ENCODE peak calls at places on chromosomes 13 and 19, in five cellular contexts. C, A, J, K and H are unnamed samples.

GRCh38 chr19:35256566-35256965 is 7.8 kb downstream of the LSR start:
- DNase-seq in K (no peak), A (no peak), C (no peak), J (no peak), H (no peak)

GRCh38 chr13:29991343-29991742 is 140.9 kb upstream of the UBL3 start:
- DNase-seq in J (no peak), K (no peak), C (no peak), A (no peak), H (no peak)

GRCh38 chr19:42396248-42396541 is 6.1 kb upstream of the CNFN start:
- DNase-seq in A (no peak), C (no peak), K (no peak), J (no peak), H (no peak)

GRCh38 chr13:32205426-32206096 is 109.6 kb downstream of the ZAR1L start:
- DNase-seq in J (no peak), K (no peak), A (no peak), C (no peak), H (no peak)

GRCh38 chr13:113938716-113939115 is 35.2 kb downstream of the C13orf46 start:
- DNase-seq in J (no peak), K (no peak), A (no peak), C (no peak), H (no peak)

GRCh38 chr19:48424694-48425219 is 21.0 kb upstream of the GRWD1 start:
- DNase-seq in J (no peak), C (no peak), A (no peak), K (peak), H (peak)

GRCh38 chr19:42473686-42474085 is 30.9 kb upstream of the CXCL17 start:
- DNase-seq in A (no peak), K (no peak), J (no peak), C (no peak), H (no peak)

GRCh38 chr13:21079206-21079605 is 17.8 kb upstream of the LATS2 start:
- DNase-seq in A (no peak), J (no peak), K (no peak), C (no peak), H (no peak)

GRCh38 chr19:56295531-56296455 is 18.8 kb downstream of the ZSCAN5A start:
- DNase-seq in J (no peak), A (no peak), C (no peak), K (no peak), H (no peak)

GRCh38 chr13:44694842-44695241 is 118.7 kb upstream of the TSC22D1 start:
- DNase-seq in A (peak), K (no peak), J (no peak), C (no peak), H (no peak)

GRCh38 chr13:95494082-95494681 is 58.3 kb upstream of the CLDN10 start:
- DNase-seq in K (peak), A (no peak), J (no peak), C (no peak), H (no peak)

GRCh38 chr13:66618702-66619101 is 611.4 kb downstream of the PCDH9 start:
- DNase-seq in A (no peak), K (peak), J (no peak), C (no peak), H (no peak)

GRCh38 chr19:34259367-34259865 is 5.1 kb downstream of the GARRE1 start:
- DNase-seq in J (no peak), C (no peak), K (no peak), A (no peak), H (no peak)

GRCh38 chr13:26377038-26377437 is 123.1 kb downstream of the CDK8 start:
- DNase-seq in C (no peak), J (no peak), A (no peak), K (peak), H (no peak)

GRCh38 chr19:8615813-8616596 is 5.5 kb upstream of the ADAMTS10 start:
- DNase-seq in A (peak), J (peak), C (peak), K (peak), H (no peak)

GRCh38 chr13:48393030-48393697 is 19.7 kb downstream of the LPAR6 start:
- DNase-seq in C (no peak), J (no peak), A (no peak), K (no peak), H (no peak)

GRCh38 chr19:29084266-29084665 is 128.7 kb downstream of the UQCRFS1 start:
- DNase-seq in J (no peak), K (peak), A (no peak), C (no peak), H (no peak)

GRCh38 chr19:35462476-35462953 is 14.5 kb downstream of the FFAR2 start:
- DNase-seq in J (no peak), K (no peak), A (no peak), C (no peak), H (no peak)

GRCh38 chr19:10018219-10018618 is 4.9 kb downstream of the RDH8 start:
- DNase-seq in K (no peak), A (no peak), C (no peak), J (no peak), H (no peak)

GRCh38 chr13:28624707-28625432 is 34.1 kb upstream of the POMP start:
- DNase-seq in K (no peak), C (no peak), J (no peak), A (no peak), H (no peak)

GRCh38 chr13:105598551-105598950 is 936.9 kb downstream of the EFNB2 start:
- DNase-seq in C (no peak), K (no peak), J (no peak), A (no peak), H (no peak)

GRCh38 chr13:39585219-39585618 is 17.8 kb downstream of the LHFPL6 start:
- DNase-seq in K (no peak), C (no peak), J (no peak), A (no peak), H (no peak)

GRCh38 chr13:81487151-81487550 is 1146.2 kb upstream of the SPRY2 start:
- DNase-seq in J (no peak), A (no peak), C (no peak), K (peak), H (no peak)

GRCh38 chr19:51163257-51163656 is 21.2 kb downstream of the SIGLEC7 start:
- DNase-seq in K (no peak), C (no peak), J (no peak), A (no peak), H (no peak)

GRCh38 chr13:55516610-55517009 is 1624.1 kb upstream of the PRR20A start:
- DNase-seq in C (no peak), K (no peak), A (no peak), J (no peak), H (no peak)

GRCh38 chr13:78147905-78148304 is 229.3 kb upstream of the EDNRB start:
- DNase-seq in J (no peak), A (no peak), C (no peak), K (peak), H (no peak)

DNA sequence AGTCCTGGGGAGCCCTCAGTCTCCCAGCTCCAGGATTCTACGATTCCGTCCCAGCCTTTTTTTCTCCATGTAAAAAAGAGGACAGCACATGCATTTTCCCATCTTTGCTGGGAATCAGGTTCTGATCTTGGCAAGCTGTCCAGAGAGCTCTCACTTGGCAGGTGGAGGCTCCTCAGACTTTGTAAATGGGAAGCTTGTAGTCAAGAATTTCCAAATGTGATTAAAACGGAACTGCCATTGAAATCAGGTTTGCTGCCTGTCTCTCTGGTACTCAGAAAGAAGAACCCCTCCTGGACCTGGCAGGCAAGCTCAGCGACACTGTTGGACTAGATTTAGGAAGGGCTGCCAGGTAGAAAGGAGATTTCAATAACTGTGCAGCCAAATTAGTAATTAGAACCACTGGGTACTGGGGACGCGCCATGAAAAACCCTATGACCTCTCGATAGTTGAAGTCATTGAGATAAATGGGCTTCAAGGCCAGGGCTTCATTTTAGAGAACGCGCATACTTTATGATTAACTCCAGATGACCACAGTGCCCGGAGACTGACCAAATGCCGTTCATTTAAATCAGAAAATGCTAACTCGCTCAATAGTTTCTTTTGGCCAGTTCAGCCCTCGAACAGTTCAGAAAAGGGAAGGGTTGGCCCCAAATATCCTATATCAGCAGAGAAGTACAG is 517.2 kb downstream of the RFC3 start:
- DNase-seq in C (no peak), K (no peak), A (no peak), J (no peak), H (no peak)
- H3K27ac ChIP-seq in C (no peak), K (no peak), A (no peak), J (no peak), H (no peak)

DNA sequence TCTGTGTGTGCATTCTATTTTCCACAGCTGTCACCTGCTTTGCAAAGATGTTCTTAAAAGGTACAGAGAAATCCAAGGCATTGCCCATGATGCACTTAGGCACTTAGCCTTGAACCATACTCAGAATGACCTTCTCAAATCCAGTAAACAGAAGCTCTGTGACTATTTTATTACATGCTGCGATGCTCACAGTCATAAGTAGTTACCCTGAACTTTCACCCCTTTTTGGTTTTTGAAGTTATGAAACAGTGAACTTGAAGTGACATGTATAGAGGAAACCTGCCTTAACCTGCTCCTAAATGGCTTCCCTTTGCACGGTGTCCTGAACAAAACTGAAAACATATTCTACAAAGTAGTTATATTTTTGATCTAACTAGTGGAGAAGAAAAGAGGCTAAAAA is 100.4 kb downstream of the SLC10A2 start:
- DNase-seq in A (no peak), J (no peak), K (no peak), C (no peak), H (no peak)
- H3K27ac ChIP-seq in A (no peak), J (no peak), K (no peak), C (no peak), H (no peak)

GRCh38 chr13:19864018-19864338 is 529 bp upstream of the ZMYM5 start:
- DNase-seq in J (peak), K (peak), C (peak), A (peak), H (peak)
- H3K27ac ChIP-seq in J (peak), K (peak), C (peak), A (peak), H (peak)

GRCh38 chr19:49567722-49568454 is 12.5 kb downstream of the NOSIP start:
- DNase-seq in J (no peak), A (no peak), K (no peak), C (no peak), H (no peak)

GRCh38 chr19:49566302-49566701 is 14.1 kb downstream of the NOSIP start:
- DNase-seq in C (no peak), J (no peak), A (no peak), K (no peak), H (no peak)

GRCh38 chr19:49560358-49560900 is 19.9 kb downstream of the NOSIP start:
- DNase-seq in J (no peak), K (no peak), C (peak), A (no peak), H (peak)

GRCh38 chr19:49564616-49565045 is 15.7 kb downstream of the NOSIP start:
- DNase-seq in A (no peak), K (no peak), J (no peak), C (no peak), H (no peak)

GRCh38 chr19:49565261-49565660 is 15.1 kb downstream of the NOSIP start:
- DNase-seq in C (no peak), J (no peak), A (peak), K (no peak), H (no peak)
- H3K27ac ChIP-seq in C (no peak), J (no peak), A (no peak), K (no peak), H (no peak)

GRCh38 chr19:17081672-17082630 is 6.4 kb downstream of the MYO9B start:
- DNase-seq in K (no peak), J (peak), A (peak), C (peak), H (peak)
- H3K27ac ChIP-seq in K (no peak), J (peak), A (no peak), C (peak), H (peak)

DNA sequence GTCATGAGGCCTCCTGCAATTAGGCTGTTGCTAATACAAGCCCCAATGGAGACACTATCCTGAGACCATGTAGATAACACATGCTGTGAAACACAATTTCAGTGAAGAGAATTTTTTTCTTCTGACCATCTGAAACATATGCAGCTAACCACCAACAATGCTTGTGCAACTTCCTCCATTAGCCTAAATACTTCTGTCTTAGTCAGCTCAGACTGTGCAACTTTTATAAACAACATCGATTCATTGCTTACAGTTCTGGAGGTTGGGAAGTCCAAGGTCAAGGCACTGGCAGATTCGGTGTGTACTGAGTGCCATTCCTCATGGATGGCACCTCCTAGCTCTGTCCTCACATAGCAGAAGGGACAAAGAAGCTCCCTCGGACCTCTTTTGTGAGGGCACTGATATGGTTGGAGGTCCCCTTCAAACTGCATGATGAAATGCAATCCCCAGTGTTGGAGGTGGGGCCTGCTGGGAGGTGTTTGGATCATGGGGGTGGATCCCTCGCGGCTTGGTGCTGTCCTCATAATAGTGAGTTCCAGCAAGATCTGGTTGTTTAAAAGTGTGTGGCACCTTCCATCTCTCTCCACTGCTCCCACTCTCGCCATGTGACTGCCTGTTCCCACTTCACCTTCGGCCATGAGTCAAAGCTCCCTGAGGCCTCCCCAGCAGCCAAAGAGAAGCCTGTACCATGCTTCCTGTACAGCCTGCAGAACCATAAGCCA is 27.7 kb downstream of the STK24 start:
- DNase-seq in A (no peak), K (no peak), J (no peak), C (peak), H (no peak)
- H3K27ac ChIP-seq in A (no peak), K (no peak), J (no peak), C (no peak), H (no peak)

GRCh38 chr13:109788372-109789195 is 2.2 kb upstream of the IRS2 start:
- DNase-seq in J (no peak), K (no peak), C (no peak), A (no peak), H (no peak)
- H3K27ac ChIP-seq in J (no peak), K (peak), C (peak), A (no peak), H (no peak)

DNA sequence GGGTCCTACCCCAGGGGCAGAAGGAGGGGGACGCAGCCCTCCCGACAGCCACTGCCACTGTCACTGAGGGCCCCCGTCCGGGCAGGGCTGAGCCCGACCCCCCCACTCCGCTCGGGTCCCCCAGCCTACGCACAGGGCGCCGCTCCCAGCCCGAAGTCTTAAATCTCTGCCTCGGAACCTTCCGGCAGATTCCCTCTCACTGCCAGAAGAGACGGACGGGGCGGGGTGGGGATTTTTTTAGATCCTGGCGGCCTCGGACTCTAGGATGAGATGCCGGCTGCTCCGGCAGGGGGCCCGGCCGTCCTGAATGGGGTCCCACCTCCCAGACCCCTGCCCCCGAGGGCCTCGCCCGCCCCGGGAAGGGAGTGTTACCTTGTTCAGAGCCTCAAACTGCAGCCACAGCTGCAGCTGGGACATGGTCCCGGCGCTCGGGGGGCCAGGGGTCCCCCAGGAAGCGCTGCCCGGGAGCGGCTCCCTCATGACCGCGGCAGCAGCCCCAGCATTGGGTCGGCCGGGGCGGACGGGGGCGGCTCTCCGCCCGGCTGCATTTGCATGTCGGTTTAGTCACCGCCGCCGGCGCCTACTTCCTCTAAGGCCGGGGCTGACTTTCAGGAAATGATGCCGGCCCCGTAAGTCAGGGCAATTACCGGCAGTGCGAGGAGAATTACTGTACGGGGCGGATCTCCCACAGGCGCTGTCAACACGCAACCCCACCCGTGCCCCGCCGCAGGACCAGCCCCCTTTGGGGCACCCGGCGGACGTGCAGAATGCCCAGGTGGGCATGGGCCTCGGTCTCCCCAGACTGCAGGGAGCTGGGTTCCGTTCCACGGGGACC is 28.1 kb downstream of the GPX4 start:
- DNase-seq in J (peak), A (peak), K (peak), C (peak), H (peak)
- H3K27ac ChIP-seq in J (peak), A (peak), K (peak), C (peak), H (peak)

GRCh38 chr19:3120611-3121231 is 15.1 kb upstream of the GNA15 start:
- DNase-seq in C (no peak), J (no peak), K (no peak), A (no peak), H (no peak)
- H3K27ac ChIP-seq in C (no peak), J (no peak), K (no peak), A (no peak), H (peak)

GRCh38 chr13:99297330-99297729 is 9.9 kb downstream of the GPR183 start:
- DNase-seq in K (no peak), A (no peak), J (no peak), C (no peak), H (no peak)
- H3K27ac ChIP-seq in K (no peak), A (no peak), J (no peak), C (no peak), H (no peak)